ENCODE peak calls at places on chromosomes 5 and 9, in ten cellular contexts. B is A673; L is fibroblast of the aortic adventitia; Y is lower leg skin; P is tibial artery; M is adipocyte; E is CD8-positive, alpha-beta memory T cell; K is CD8-positive, alpha-beta T cell; Q is CD4-positive, CD25-positive, alpha-beta regulatory T cell; J is right atrium auricular region. F is an unnamed sample.

GRCh38 chr5:151958111-151958510 is 33.5 kb upstream of the GLRA1 start:
- DNase-seq in B (no peak), L (no peak), Y (no peak), P (no peak), M (no peak), E (no peak), K (no peak), Q (no peak), J (no peak), F (no peak)

GRCh38 chr9:114248274-114248673 is 74.6 kb upstream of the ORM1 start:
- DNase-seq in B (no peak), L (no peak), Y (no peak), P (no peak), M (no peak), E (no peak), K (no peak), Q (no peak), J (no peak), F (no peak)

GRCh38 chr5:34043099-34043876 is at the start of gene C1QTNF3:
- DNase-seq in B (no peak), L (peak), Y (no peak), P (no peak), M (no peak), E (no peak), K (no peak), Q (no peak), J (no peak), F (no peak)

GRCh38 chr5:127856310-127856709 is 153.1 kb downstream of the CCDC192 start:
- DNase-seq in B (no peak), L (peak), Y (no peak), P (no peak), M (no peak), E (no peak), K (no peak), Q (no peak), J (no peak), F (no peak)

GRCh38 chr9:86135374-86135773 is 36.0 kb upstream of the GOLM1 start:
- DNase-seq in B (no peak), L (no peak), Y (no peak), P (no peak), M (no peak), E (no peak), K (no peak), Q (no peak), J (no peak), F (no peak)

GRCh38 chr9:78694950-78695349 is 398.0 kb downstream of the PSAT1 start:
- DNase-seq in B (no peak), L (no peak), Y (no peak), P (no peak), M (no peak), E (no peak), K (no peak), Q (no peak), J (no peak), F (no peak)

GRCh38 chr5:124677999-124678385 is 68.4 kb downstream of the ZNF608 start:
- DNase-seq in B (no peak), L (no peak), Y (no peak), P (no peak), M (no peak), E (no peak), K (no peak), Q (no peak), J (no peak), F (no peak)

GRCh38 chr5:135339189-135339588 is 59.8 kb downstream of the MACROH2A1 start:
- DNase-seq in B (no peak), L (no peak), Y (no peak), P (peak), M (no peak), E (no peak), K (no peak), Q (no peak), J (no peak), F (no peak)

GRCh38 chr9:2053883-2054845 is 39.0 kb downstream of the SMARCA2 start:
- DNase-seq in B (peak), L (peak), Y (peak), P (peak), M (no peak), E (peak), K (peak), Q (peak), J (no peak), F (peak)

GRCh38 chr5:32390819-32391591 is 53.5 kb downstream of the ZFR start:
- DNase-seq in B (no peak), L (peak), Y (no peak), P (no peak), M (peak), E (no peak), K (no peak), Q (no peak), J (no peak), F (peak)

GRCh38 chr9:21995652-21996275 is 1.2 kb downstream of the CDKN2B-AS1 start:
- DNase-seq in B (no peak), L (no peak), Y (peak), P (peak), M (peak), E (peak), K (peak), Q (no peak), J (peak), F (no peak)

GRCh38 chr5:136656811-136657210 is 291.5 kb upstream of the TRPC7 start:
- DNase-seq in B (no peak), L (peak), Y (no peak), P (no peak), M (peak), E (no peak), K (no peak), Q (no peak), J (no peak), F (no peak)

GRCh38 chr5:114665551-114665950 is 303.7 kb downstream of the KCNN2 start:
- DNase-seq in B (no peak), L (no peak), Y (no peak), P (no peak), M (no peak), E (no peak), K (no peak), Q (no peak), J (no peak), F (no peak)

GRCh38 chr5:5492087-5492933 is 69.8 kb downstream of the ICE1 start:
- DNase-seq in B (peak), L (peak), Y (no peak), P (no peak), M (peak), E (peak), K (peak), Q (peak), J (no peak), F (no peak)

GRCh38 chr9:13424872-13425271 is 145.4 kb upstream of the MPDZ start:
- DNase-seq in B (no peak), L (no peak), Y (no peak), P (no peak), M (no peak), E (no peak), K (no peak), Q (no peak), J (no peak), F (no peak)

GRCh38 chr9:91101598-91102168 is 260.0 kb downstream of the AUH start:
- DNase-seq in B (no peak), L (no peak), Y (no peak), P (no peak), M (no peak), E (peak), K (peak), Q (peak), J (no peak), F (no peak)

GRCh38 chr5:5886812-5887486 is 464.5 kb downstream of the ICE1 start:
- DNase-seq in B (no peak), L (no peak), Y (no peak), P (no peak), M (no peak), E (no peak), K (peak), Q (no peak), J (no peak), F (no peak)

GRCh38 chr5:133644000-133644865 is 31.9 kb upstream of the FSTL4 start:
- DNase-seq in B (no peak), L (no peak), Y (no peak), P (no peak), M (no peak), E (no peak), K (no peak), Q (no peak), J (no peak), F (no peak)

GRCh38 chr5:61472172-61472958 is 140.3 kb downstream of the ZSWIM6 start:
- DNase-seq in B (no peak), L (no peak), Y (no peak), P (no peak), M (no peak), E (no peak), K (no peak), Q (no peak), J (no peak), F (no peak)

GRCh38 chr9:108709126-108709525 is 146.7 kb downstream of the ACTL7B start:
- DNase-seq in B (no peak), L (no peak), Y (no peak), P (no peak), M (no peak), E (no peak), K (no peak), Q (no peak), J (no peak), F (no peak)

GRCh38 chr5:24621809-24622208 is 23.0 kb downstream of the CDH10 start:
- DNase-seq in B (peak), L (no peak), Y (peak), P (no peak), M (no peak), E (no peak), K (no peak), Q (no peak), J (peak), F (no peak)

GRCh38 chr5:135569755-135570452 is 8.9 kb downstream of the CXCL14 start:
- DNase-seq in B (peak), L (peak), Y (no peak), P (no peak), M (peak), E (no peak), K (no peak), Q (no peak), J (no peak), F (no peak)

GRCh38 chr5:87150630-87151029 is 117.1 kb upstream of the RASA1 start:
- DNase-seq in B (no peak), L (peak), Y (no peak), P (no peak), M (no peak), E (no peak), K (no peak), Q (no peak), J (no peak), F (no peak)

GRCh38 chr5:129781594-129781993 is 33.7 kb downstream of the MINAR2 start:
- DNase-seq in B (no peak), L (no peak), Y (no peak), P (no peak), M (no peak), E (no peak), K (no peak), Q (no peak), J (no peak), F (no peak)

GRCh38 chr5:58502032-58502431 is 10.8 kb downstream of the GAPT start:
- DNase-seq in B (no peak), L (no peak), Y (no peak), P (no peak), M (no peak), E (no peak), K (no peak), Q (no peak), J (no peak), F (no peak)

GRCh38 chr9:31535659-31536058 is 848.8 kb upstream of the ACO1 start:
- DNase-seq in B (no peak), L (no peak), Y (no peak), P (no peak), M (peak), E (no peak), K (no peak), Q (no peak), J (no peak), F (no peak)

GRCh38 chr9:89564257-89564878 is 40.4 kb upstream of the GADD45G start:
- DNase-seq in B (peak), L (no peak), Y (no peak), P (no peak), M (no peak), E (no peak), K (no peak), Q (no peak), J (no peak), F (no peak)

GRCh38 chr9:132152231-132152630 is 9.6 kb upstream of the NTNG2 start:
- DNase-seq in B (no peak), L (no peak), Y (no peak), P (no peak), M (no peak), E (no peak), K (no peak), Q (no peak), J (no peak), F (no peak)

GRCh38 chr5:172641359-172642045 is 439 bp downstream of the NEURL1B start:
- DNase-seq in B (peak), L (no peak), Y (no peak), P (no peak), M (no peak), E (no peak), K (no peak), Q (no peak), J (no peak), F (no peak)

GRCh38 chr5:172642926-172643325 is 1.9 kb downstream of the NEURL1B start:
- DNase-seq in B (no peak), L (no peak), Y (no peak), P (no peak), M (no peak), E (no peak), K (no peak), Q (no peak), J (no peak), F (no peak)

GRCh38 chr5:172640822-172641358 is at the start of gene NEURL1B:
- DNase-seq in B (peak), L (no peak), Y (peak), P (peak), M (peak), E (no peak), K (peak), Q (no peak), J (peak), F (no peak)

GRCh38 chr5:172642511-172642910 is 1.4 kb downstream of the NEURL1B start:
- DNase-seq in B (no peak), L (no peak), Y (no peak), P (no peak), M (no peak), E (no peak), K (no peak), Q (no peak), J (no peak), F (no peak)

GRCh38 chr5:172642046-172642409 is 965 bp downstream of the NEURL1B start:
- DNase-seq in B (no peak), L (no peak), Y (no peak), P (no peak), M (no peak), E (no peak), K (no peak), Q (no peak), J (no peak), F (no peak)
- H3K4me3 ChIP-seq in B (peak), L (peak), Y (peak), P (peak), M (no peak), E (no peak), K (no peak), Q (no peak), J (peak), F (peak)

DNA sequence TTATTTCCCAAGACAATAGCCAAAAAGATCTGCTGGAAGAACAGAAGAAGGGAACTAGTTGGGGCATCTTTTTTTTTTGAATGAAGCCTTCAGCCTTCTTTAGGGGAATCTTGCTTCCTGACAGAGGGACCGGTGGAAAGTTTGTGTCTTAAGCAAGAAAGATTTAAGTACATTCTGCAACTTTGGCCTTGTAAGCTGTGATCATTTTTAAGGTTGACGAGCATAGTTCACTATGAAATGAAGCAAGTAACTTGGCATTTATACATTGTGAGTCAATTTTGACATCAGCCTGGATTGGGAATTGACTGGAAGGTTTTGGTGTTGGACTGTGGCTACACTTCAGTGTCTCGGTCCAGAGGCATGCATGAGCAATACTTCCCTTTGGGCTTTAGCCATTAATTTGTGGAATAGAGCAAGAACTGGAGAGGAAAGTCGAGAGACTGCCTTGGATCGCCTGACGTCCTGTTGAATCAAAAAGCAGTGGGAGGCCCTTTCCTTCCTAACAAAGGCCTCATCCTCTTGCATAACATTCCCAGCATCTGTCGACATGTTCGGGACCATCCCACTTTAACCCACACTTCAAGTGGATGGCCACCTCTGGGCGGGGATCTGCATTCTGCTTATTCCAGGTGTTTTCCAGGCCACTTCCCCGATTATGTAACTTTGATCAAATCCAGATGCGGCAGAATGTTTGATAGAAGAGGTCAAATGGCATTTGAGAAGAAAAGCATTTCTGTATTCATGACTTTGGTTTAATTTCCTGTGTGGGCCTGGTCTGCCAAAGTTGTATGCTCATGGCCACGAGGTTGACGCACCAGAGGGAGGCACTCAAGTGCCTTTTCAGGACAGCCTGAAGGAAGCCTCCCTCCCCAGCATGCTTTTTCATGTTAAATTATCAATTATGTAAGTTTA is 12.5 kb downstream of the ABL1 start:
- DNase-seq in B (peak), L (peak), Y (peak), P (peak), M (peak), E (no peak), K (no peak), Q (no peak), J (peak), F (peak)
- H3K4me3 ChIP-seq in B (peak), L (no peak), Y (no peak), P (peak), M (peak), E (no peak), K (no peak), Q (no peak), J (no peak), F (no peak)

DNA sequence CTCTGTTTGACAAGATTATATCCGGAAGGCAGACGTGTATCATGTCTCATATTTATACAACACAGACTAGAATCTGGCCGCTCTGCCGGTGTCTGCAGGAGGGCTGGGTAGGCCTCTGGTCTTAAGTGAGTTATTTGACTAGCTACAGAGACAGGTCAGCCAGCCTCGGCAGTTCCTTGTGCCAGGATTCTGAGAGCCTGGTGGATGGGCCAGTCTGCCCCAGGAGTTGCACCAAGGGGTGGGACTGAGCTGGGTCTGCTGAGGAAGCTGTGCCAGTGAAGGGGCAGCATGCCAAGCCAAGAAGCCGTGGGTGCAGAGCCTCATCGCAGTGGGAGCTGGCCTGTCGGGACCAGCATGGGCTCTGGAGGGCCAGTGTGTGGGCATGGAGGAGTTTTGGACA is 7.1 kb downstream of the SNX18 start:
- DNase-seq in B (no peak), L (no peak), Y (no peak), P (peak), M (no peak), E (no peak), K (no peak), Q (no peak), J (no peak), F (no peak)
- H3K4me3 ChIP-seq in B (peak), L (peak), Y (no peak), P (peak), M (peak), E (no peak), K (no peak), Q (no peak), J (no peak), F (no peak)

GRCh38 chr9:9305600-9305999 is 1307.2 kb downstream of the PTPRD start:
- DNase-seq in B (no peak), L (no peak), Y (no peak), P (no peak), M (no peak), E (no peak), K (no peak), Q (no peak), J (no peak), F (no peak)
- H3K4me3 ChIP-seq in B (no peak), L (no peak), Y (no peak), P (no peak), M (no peak), E (no peak), K (no peak), Q (no peak), J (no peak), F (no peak)

GRCh38 chr9:34587271-34587670 is 2.3 kb downstream of the CNTFR start:
- DNase-seq in B (no peak), L (no peak), Y (no peak), P (no peak), M (no peak), E (no peak), K (no peak), Q (no peak), J (no peak), F (no peak)

GRCh38 chr9:34589371-34589655 is 211 bp downstream of the CNTFR start:
- DNase-seq in B (no peak), L (no peak), Y (no peak), P (no peak), M (no peak), E (no peak), K (no peak), Q (no peak), J (no peak), F (no peak)

GRCh38 chr9:34589656-34590375 is at the start of gene CNTFR:
- DNase-seq in B (peak), L (no peak), Y (no peak), P (peak), M (peak), E (no peak), K (no peak), Q (no peak), J (no peak), F (no peak)

GRCh38 chr9:34590376-34591090 is 1.0 kb upstream of the CNTFR start:
- DNase-seq in B (peak), L (no peak), Y (peak), P (peak), M (no peak), E (no peak), K (no peak), Q (no peak), J (peak), F (no peak)

DNA sequence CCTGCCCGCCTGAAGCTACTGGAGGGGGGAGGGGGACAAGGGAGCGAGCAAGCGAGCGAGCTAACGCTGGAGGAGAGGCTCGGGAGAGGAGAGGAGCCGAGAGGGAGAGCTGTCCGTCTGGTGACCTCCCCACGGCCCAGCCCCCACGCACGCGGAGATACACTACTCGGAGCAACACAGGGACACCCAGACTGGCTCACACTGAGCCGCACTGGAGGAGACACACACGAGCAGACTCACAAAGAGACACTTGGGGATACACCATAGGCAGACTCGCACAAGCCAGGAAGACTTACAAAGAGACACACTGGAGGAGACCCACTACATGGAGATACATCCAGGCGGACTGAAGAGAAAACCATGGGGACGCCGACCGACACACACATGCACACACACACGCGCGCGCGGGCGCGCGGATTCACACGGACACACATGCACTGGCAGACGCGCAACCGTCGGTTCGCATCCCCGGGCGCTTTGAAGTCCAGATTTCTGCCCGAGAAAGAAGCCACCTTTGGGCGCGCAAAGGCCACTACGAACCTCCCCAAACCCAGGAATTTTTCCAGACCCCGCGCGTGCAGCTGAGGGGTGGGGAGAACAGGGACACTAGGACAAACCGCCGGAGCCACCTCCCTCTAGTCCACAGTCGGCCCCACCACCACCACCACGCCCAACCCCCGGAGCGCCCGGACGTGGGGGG is 703 bp downstream of the CNTFR start:
- DNase-seq in B (no peak), L (no peak), Y (no peak), P (no peak), M (peak), E (no peak), K (no peak), Q (no peak), J (no peak), F (no peak)
- H3K4me3 ChIP-seq in B (peak), L (no peak), Y (peak), P (peak), M (peak), E (no peak), K (no peak), Q (no peak), J (peak), F (no peak)